ENCODE peak calls at places on chromosomes 13 and 19, in six cellular contexts. R, E, N, A, U and Z are unnamed samples.

GRCh38 chr13:111854403-111854802 is 212.5 kb upstream of the SOX1 start:
- DNase-seq in R (no peak), U (no peak), A (no peak), N (no peak), E (peak), Z (no peak)

GRCh38 chr19:45400192-45400591 is 4.7 kb downstream of the PPP1R13L start:
- DNase-seq in R (no peak), A (no peak), E (no peak), U (no peak), N (no peak), Z (peak)

GRCh38 chr19:57075125-57075524 is 44.7 kb upstream of the USP29 start:
- DNase-seq in R (no peak), A (no peak), U (no peak), E (no peak), N (no peak), Z (no peak)

GRCh38 chr13:49927755-49928154 is 8.4 kb downstream of the SPRYD7 start:
- DNase-seq in E (no peak), U (peak), R (no peak), A (no peak), N (no peak), Z (no peak)

GRCh38 chr19:29591670-29592069 is 14.4 kb upstream of the POP4 start:
- DNase-seq in U (no peak), R (no peak), A (no peak), E (no peak), N (no peak), Z (no peak)

GRCh38 chr19:38701455-38702063 is 42.7 kb downstream of the CAPN12 start:
- DNase-seq in N (no peak), E (no peak), R (no peak), U (no peak), A (no peak), Z (no peak)

GRCh38 chr19:45045671-45046353 is 7.0 kb downstream of the CLASRP start:
- DNase-seq in U (no peak), R (no peak), A (no peak), E (no peak), N (no peak), Z (no peak)

GRCh38 chr13:112144616-112145220 is 77.8 kb downstream of the SOX1 start:
- DNase-seq in R (no peak), N (no peak), E (no peak), A (no peak), U (no peak), Z (no peak)

GRCh38 chr13:111448504-111448903 is 128.1 kb downstream of the TEX29 start:
- DNase-seq in N (no peak), E (no peak), R (no peak), A (no peak), U (no peak), Z (no peak)

GRCh38 chr19:9362905-9363304 is at the start of gene ZNF177:
- DNase-seq in A (no peak), E (no peak), N (no peak), U (no peak), R (no peak), Z (no peak)

GRCh38 chr19:13152356-13152853 is 2.2 kb downstream of the IER2 start:
- DNase-seq in N (peak), R (no peak), U (no peak), A (no peak), E (peak), Z (no peak)

GRCh38 chr13:38024431-38024830 is 154.9 kb upstream of the TRPC4 start:
- DNase-seq in N (no peak), A (no peak), U (no peak), R (no peak), E (no peak), Z (no peak)

GRCh38 chr13:28325022-28325421 is 169.9 kb downstream of the FLT1 start:
- DNase-seq in N (no peak), R (no peak), A (no peak), U (no peak), E (no peak), Z (no peak)

GRCh38 chr13:34897220-34897619 is 44.9 kb upstream of the NBEA start:
- DNase-seq in U (no peak), N (no peak), E (no peak), A (no peak), R (no peak), Z (no peak)

GRCh38 chr19:27765397-27765796 is 1447.6 kb downstream of the UQCRFS1 start:
- DNase-seq in U (no peak), N (no peak), E (no peak), R (no peak), A (no peak), Z (peak)

GRCh38 chr13:98098511-98098910 is 44.4 kb upstream of the FARP1 start:
- DNase-seq in N (no peak), R (peak), E (no peak), A (no peak), U (no peak), Z (no peak)

GRCh38 chr19:30340724-30341595 is 31.2 kb upstream of the ZNF536 start:
- DNase-seq in A (no peak), R (no peak), E (no peak), U (no peak), N (no peak), Z (no peak)

GRCh38 chr13:50713849-50714248 is 129.6 kb downstream of the DLEU7 start:
- DNase-seq in R (no peak), N (peak), U (peak), A (no peak), E (no peak), Z (no peak)

GRCh38 chr13:43830481-43830873 is 43.7 kb upstream of the ENOX1 start:
- DNase-seq in U (peak), E (no peak), N (no peak), R (peak), A (no peak), Z (no peak)

GRCh38 chr19:43544077-43544476 is 11.1 kb downstream of the ZNF575 start:
- DNase-seq in E (no peak), R (no peak), A (no peak), U (no peak), N (no peak), Z (no peak)

GRCh38 chr13:106630650-106631049 is 62.7 kb upstream of the ARGLU1 start:
- DNase-seq in U (no peak), E (no peak), A (no peak), N (no peak), R (no peak), Z (no peak)

GRCh38 chr19:6838062-6838655 is 49.2 kb upstream of the ADGRE1 start:
- DNase-seq in R (no peak), N (no peak), U (no peak), A (no peak), E (no peak), Z (no peak)

GRCh38 chr19:49954933-49955332 is 6.0 kb downstream of the SIGLEC11 start:
- DNase-seq in E (no peak), A (no peak), U (no peak), N (no peak), R (no peak), Z (no peak)

GRCh38 chr19:12623361-12624031 is 12.8 kb downstream of the ZNF791 start:
- DNase-seq in R (no peak), A (no peak), E (no peak), N (no peak), U (no peak), Z (no peak)

GRCh38 chr13:76512676-76513277 is 373.4 kb downstream of the KCTD12 start:
- DNase-seq in E (peak), A (no peak), U (peak), N (no peak), R (peak), Z (no peak)

GRCh38 chr19:38684078-38684861 is 36.8 kb downstream of the ACTN4 start:
- DNase-seq in A (no peak), R (peak), N (peak), E (peak), U (peak), Z (no peak)

GRCh38 chr13:77000475-77000874 is 8.6 kb downstream of the CLN5 start:
- DNase-seq in N (no peak), R (no peak), A (no peak), E (no peak), U (no peak), Z (no peak)

GRCh38 chr13:26605845-26606244 is 48.4 kb downstream of the WASF3 start:
- DNase-seq in E (no peak), U (no peak), R (no peak), N (no peak), A (no peak), Z (no peak)

GRCh38 chr13:48728226-48728625 is 74.5 kb downstream of the CYSLTR2 start:
- DNase-seq in A (no peak), N (no peak), E (no peak), U (no peak), R (no peak), Z (no peak)

GRCh38 chr19:16076958-16077611 is 790 bp downstream of the TPM4 start:
- DNase-seq in A (no peak), U (no peak), R (no peak), E (no peak), N (no peak), Z (peak)

GRCh38 chr13:51148952-51149573 is 38.0 kb upstream of the C13orf42 start:
- DNase-seq in U (no peak), R (peak), A (no peak), E (peak), N (peak), Z (no peak)

GRCh38 chr13:53848546-53848945 is 819.9 kb downstream of the OLFM4 start:
- DNase-seq in U (no peak), E (no peak), N (no peak), R (no peak), A (no peak), Z (no peak)

GRCh38 chr19:33302974-33303790 is 848 bp upstream of the CEBPA start:
- DNase-seq in N (peak), E (no peak), A (no peak), U (peak), R (no peak), Z (peak)

GRCh38 chr13:51469790-51470189 is 17.0 kb upstream of the INTS6 start:
- DNase-seq in R (no peak), E (no peak), A (no peak), N (no peak), U (no peak), Z (no peak)